ENCODE peak calls at places on chromosomes 5 and 9, in six cellular contexts. N is spleen, F is stomach, M is heart left ventricle, B is A549, R is sigmoid colon. C is an unnamed sample.

GRCh38 chr9:136910901-136911245 is 24.6 kb downstream of the TRAF2 start:
- DNase-seq in N (no peak), F (no peak), M (no peak), B (no peak), R (no peak), C (no peak)

GRCh38 chr5:32263683-32264082 is 49.1 kb downstream of the MTMR12 start:
- DNase-seq in N (no peak), F (no peak), M (no peak), B (no peak), R (no peak), C (no peak)

GRCh38 chr5:14183187-14183939 is 40.2 kb downstream of the TRIO start:
- DNase-seq in N (no peak), F (no peak), M (no peak), B (no peak), R (no peak), C (no peak)

GRCh38 chr9:21357479-21358290 is 7.0 kb upstream of the IFNA6 start:
- DNase-seq in N (no peak), F (no peak), M (no peak), B (no peak), R (no peak), C (no peak)

GRCh38 chr5:68333649-68334549 is 118.3 kb downstream of the PIK3R1 start:
- DNase-seq in N (no peak), F (no peak), M (no peak), B (peak; percentile 83), R (no peak), C (no peak)

GRCh38 chr9:135087489-135087791 is at the start of gene OLFM1:
- DNase-seq in N (no peak), F (peak; percentile 71), M (peak; percentile 88), B (peak; percentile 78), R (peak; percentile 86), C (peak; percentile 73)

GRCh38 chr5:73303139-73304079 is 130.4 kb downstream of the TMEM174 start:
- DNase-seq in N (no peak), F (no peak), M (no peak), B (peak; percentile 54), R (no peak), C (peak; percentile 58)

GRCh38 chr9:7912037-7912535 is 112.5 kb upstream of the DMAC1 start:
- DNase-seq in N (no peak), F (no peak), M (no peak), B (no peak), R (no peak), C (no peak)

GRCh38 chr9:93114169-93114983 is 18.4 kb downstream of the CARD19 start:
- DNase-seq in N (peak; percentile 83), F (no peak), M (peak; percentile 60), B (no peak), R (peak; percentile 66), C (peak; percentile 9)

GRCh38 chr5:167208911-167209310 is 1082.5 kb upstream of the WWC1 start:
- DNase-seq in N (no peak), F (no peak), M (no peak), B (peak; percentile 5), R (no peak), C (no peak)

GRCh38 chr9:82223442-82223841 is 234.9 kb downstream of the SPATA31D1 start:
- DNase-seq in N (no peak), F (no peak), M (no peak), B (no peak), R (no peak), C (no peak)

GRCh38 chr5:134131578-134132350 is 17.3 kb downstream of the TCF7 start:
- DNase-seq in N (peak; percentile 71), F (no peak), M (no peak), B (no peak), R (no peak), C (no peak)

GRCh38 chr9:124299519-124300090 is 41.9 kb downstream of the NEK6 start:
- DNase-seq in N (no peak), F (no peak), M (no peak), B (no peak), R (no peak), C (no peak)

GRCh38 chr5:141524604-141525597 is 36.0 kb downstream of the PCDHGC5 start:
- DNase-seq in N (peak; percentile 90), F (peak; percentile 83), M (peak; percentile 90), B (peak; percentile 89), R (peak; percentile 96), C (peak; percentile 85)
- H3K4me1 ChIP-seq in N (peaks cover 66% of the 10 kb centered on the region), F (peaks cover 49% of the 10 kb centered on the region), M (peaks cover 67% of the 10 kb centered on the region), B (peaks cover 36% of the 10 kb centered on the region), R (peaks cover 39% of the 10 kb centered on the region), C (peaks cover 5% of the 10 kb centered on the region)

DNA sequence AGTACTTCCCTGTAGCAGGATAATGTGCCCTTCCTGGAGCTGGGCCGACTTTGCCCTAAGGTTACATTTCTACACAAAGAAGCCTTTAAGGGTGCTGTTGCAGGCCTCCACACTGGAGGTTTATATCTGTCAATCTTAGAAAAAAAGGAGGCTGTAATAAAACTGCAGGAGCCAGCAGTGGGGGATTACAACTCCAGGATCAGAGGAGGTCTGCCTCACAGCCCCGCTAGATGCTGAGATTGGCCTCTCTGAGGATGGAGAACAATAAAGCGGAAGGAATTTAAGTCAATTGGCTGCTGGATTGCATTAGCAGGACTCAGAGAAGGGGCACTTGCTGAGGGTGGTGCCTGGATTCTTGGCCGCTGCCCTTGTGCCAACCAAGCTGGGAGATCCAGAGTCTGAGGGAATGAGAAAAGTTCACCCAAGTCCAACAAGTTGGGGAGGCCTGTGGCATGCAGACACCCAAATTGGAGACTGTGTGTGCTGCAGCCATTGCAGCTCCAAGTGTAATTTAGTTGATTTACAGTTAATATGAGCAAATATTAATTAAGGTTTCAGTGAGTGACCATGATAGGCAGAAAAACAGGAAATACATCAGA is 99.0 kb upstream of the SSBP2 start:
- DNase-seq in N (no peak), F (no peak), M (no peak), B (no peak), R (no peak), C (peak; percentile 20)
- H3K27ac ChIP-seq in N (no peak overlapping the region), F (peak overlapping the region; percentile 89), M (peak overlapping the region; percentile 99), B (no peak overlapping the region), R (peak overlapping the region; percentile 90), C (peak overlapping the region; percentile 88)

GRCh38 chr9:133955821-133956411 is 36.2 kb downstream of the VAV2 start:
- DNase-seq in N (peak; percentile 91), F (no peak), M (peak; percentile 63), B (no peak), R (no peak), C (no peak)
- TF ChIP-seq POLR2A in N (no peak), F (no peak), M (no peak), B (no peak), R (no peak), C (no peak)

DNA sequence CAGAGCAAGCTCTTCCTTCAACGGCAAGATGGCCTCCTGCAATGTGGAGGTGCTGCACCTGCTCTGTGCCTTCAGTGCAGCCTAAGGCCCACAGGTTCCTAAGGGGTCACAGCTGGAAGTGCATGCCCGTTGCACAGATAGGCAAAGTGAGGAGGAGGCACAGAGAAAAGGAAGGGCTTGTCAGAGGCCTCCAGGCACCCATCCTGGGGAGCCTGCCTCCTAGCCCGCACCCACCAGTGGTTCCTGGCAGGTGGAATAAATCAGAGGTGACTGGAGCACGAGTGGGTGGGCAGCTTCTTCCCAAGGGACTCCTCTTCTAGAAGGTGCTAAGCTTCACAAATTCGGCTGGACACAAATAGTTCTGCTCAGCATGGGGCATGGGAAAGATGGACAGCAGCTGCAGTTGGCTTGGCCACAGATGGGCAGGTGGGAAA is 52.8 kb upstream of the STXBP1 start:
- DNase-seq in N (no peak), F (no peak), M (no peak), B (no peak), R (no peak), C (no peak)
- H3K4me1 ChIP-seq in N (peaks cover 93% of the 10 kb centered on the region), F (peaks cover 100% of the 10 kb centered on the region), M (peaks cover 96% of the 10 kb centered on the region), B (peaks cover 97% of the 10 kb centered on the region), R (peaks cover 94% of the 10 kb centered on the region), C (peaks cover 98% of the 10 kb centered on the region)

GRCh38 chr9:19048966-19049871 is at the start of gene RRAGA:
- DNase-seq in N (peak; percentile 98), F (peak; percentile 96), M (peak; percentile 97), B (peak; percentile 97), R (peak; percentile 97), C (peak; percentile 94)

GRCh38 chr9:19049872-19050636 is 827 bp downstream of the RRAGA start:
- DNase-seq in N (no peak), F (no peak), M (no peak), B (no peak), R (no peak), C (peak; percentile 24)

GRCh38 chr9:19050637-19051591 is 1.7 kb downstream of the RRAGA start:
- DNase-seq in N (no peak), F (no peak), M (no peak), B (no peak), R (no peak), C (no peak)
- H3K27ac ChIP-seq in N (no peak overlapping the region), F (peak overlapping the region; percentile 96), M (no peak overlapping the region), B (peak overlapping the region; percentile 92), R (peak overlapping the region; percentile 96), C (no peak overlapping the region)

C was measured in thyroid gland.